ENCODE peak calls at places on chromosomes 6 and 20, in nine cellular contexts. R is right cardiac atrium; T is hypothalamus; L is K562; H is OCI-LY7; C is HuH-7; P is coronary artery; O is GM20000; K is activated naive CD4-positive, alpha-beta T cell treated with anti-CD3 and anti-CD28 coated beads for 36 hours. M is an unnamed sample.

GRCh38 chr20:36074983-36075382 is 79.6 kb upstream of the EPB41L1 start:
- DNase-seq in P (no peak), C (no peak), O (no peak), H (no peak), L (no peak), R (no peak), K (no peak), T (no peak), M (no peak)

GRCh38 chr6:118553132-118553531 is 5.0 kb downstream of the PLN start:
- DNase-seq in T (no peak), P (no peak), O (no peak), H (no peak), L (no peak), K (no peak), C (no peak), R (no peak), M (no peak)

GRCh38 chr20:8265588-8265987 is 133.5 kb downstream of the PLCB1 start:
- DNase-seq in L (no peak), O (no peak), P (no peak), T (no peak), C (no peak), R (no peak), K (no peak), H (no peak), M (no peak)

GRCh38 chr6:7730852-7731251 is 5.0 kb downstream of the BMP6 start:
- DNase-seq in H (no peak), R (no peak), C (no peak), T (no peak), O (no peak), P (no peak), K (no peak), L (no peak), M (no peak)

GRCh38 chr20:23043376-23043775 is 6.1 kb downstream of the THBD start:
- DNase-seq in C (no peak), R (no peak), L (peak; percentile 24), P (no peak), H (peak; percentile 2), K (no peak), T (no peak), O (no peak), M (no peak)

GRCh38 chr6:32741203-32741960 is at the start of gene HLA-DQA2:
- DNase-seq in P (no peak), T (no peak), O (no peak), R (no peak), H (no peak), L (no peak), C (no peak), K (no peak), M (no peak)

GRCh38 chr6:21615504-21615903 is 22.0 kb downstream of the SOX4 start:
- DNase-seq in R (no peak), L (no peak), C (no peak), H (no peak), O (no peak), K (no peak), P (no peak), T (no peak), M (peak; percentile 13)

GRCh38 chr20:57432874-57433491 is 41.8 kb downstream of the RBM38 start:
- DNase-seq in P (no peak), T (no peak), L (peak; percentile 89), C (no peak), K (peak; percentile 85), H (peak; percentile 92), R (peak; percentile 57), O (peak; percentile 92), M (peak; percentile 91)

GRCh38 chr6:164184410-164184809 is 769.9 kb downstream of the QKI start:
- DNase-seq in T (no peak), R (no peak), O (no peak), L (no peak), C (no peak), P (no peak), H (no peak), K (no peak), M (no peak)

GRCh38 chr6:133501675-133502275 is 260.6 kb downstream of the EYA4 start:
- DNase-seq in C (no peak), P (no peak), L (no peak), R (no peak), T (no peak), O (no peak), K (no peak), H (no peak), M (no peak)

GRCh38 chr6:49430866-49431265 is 32.2 kb downstream of the MMUT start:
- DNase-seq in K (no peak), H (no peak), T (no peak), L (no peak), O (no peak), R (no peak), P (no peak), C (no peak), M (no peak)

GRCh38 chr6:21931641-21932335 is 338.2 kb downstream of the SOX4 start:
- DNase-seq in T (no peak), H (no peak), C (no peak), P (no peak), L (no peak), K (no peak), O (no peak), R (no peak), M (no peak)

GRCh38 chr6:77466055-77467028 is 3.1 kb upstream of the HTR1B start:
- DNase-seq in H (no peak), O (peak; percentile 73), T (no peak), R (peak; percentile 45), L (no peak), P (no peak), C (peak; percentile 63), K (peak; percentile 59), M (peak; percentile 72)

GRCh38 chr6:117907600-117908245 is 659 bp downstream of the SLC35F1 start:
- DNase-seq in T (no peak), H (no peak), P (no peak), L (no peak), K (no peak), C (no peak), R (no peak), O (peak; percentile 49), M (no peak)

GRCh38 chr20:36852187-36852586 is 23.8 kb upstream of the TLDC2 start:
- DNase-seq in O (peak; percentile 61), P (no peak), R (peak; percentile 62), T (no peak), K (no peak), H (peak; percentile 28), L (no peak), C (no peak), M (no peak)

GRCh38 chr6:153568601-153569000 is 437.5 kb upstream of the RGS17 start:
- DNase-seq in P (no peak), C (no peak), R (no peak), L (no peak), H (no peak), O (no peak), K (no peak), T (no peak), M (no peak)

GRCh38 chr20:45821942-45822341 is 5.2 kb downstream of the TNNC2 start:
- DNase-seq in K (no peak), R (no peak), P (no peak), H (no peak), L (no peak), O (no peak), C (peak; percentile 56), T (no peak), M (no peak)

GRCh38 chr6:156175971-156176421 is 601.2 kb upstream of the ARID1B start:
- DNase-seq in L (no peak), P (no peak), R (peak; percentile 33), O (no peak), H (peak; percentile 51), C (peak; percentile 17), K (no peak), T (no peak), M (no peak)

GRCh38 chr6:153208706-153209105 is 77.6 kb upstream of the RGS17 start:
- DNase-seq in K (no peak), P (no peak), L (no peak), T (no peak), H (no peak), C (no peak), O (no peak), R (peak; percentile 8), M (no peak)

GRCh38 chr6:149383371-149383770 is 16.7 kb upstream of the SUMO4 start:
- DNase-seq in T (no peak), C (no peak), R (no peak), K (no peak), H (no peak), L (no peak), O (no peak), P (no peak), M (no peak)

GRCh38 chr6:35319346-35320030 is 21.9 kb downstream of the DEF6 start:
- DNase-seq in T (no peak), H (no peak), L (no peak), O (no peak), K (no peak), C (no peak), P (no peak), R (no peak), M (no peak)

GRCh38 chr6:57173886-57174510 is 1.9 kb downstream of the BAG2 start:
- DNase-seq in C (no peak), T (no peak), K (no peak), P (no peak), O (no peak), H (no peak), R (no peak), L (peak; percentile 75), M (peak; percentile 38)

GRCh38 chr20:50394569-50394968 is 115.6 kb upstream of the PTPN1 start:
- DNase-seq in C (no peak), H (no peak), K (no peak), R (no peak), O (no peak), L (no peak), T (no peak), P (no peak), M (peak; percentile 87)

GRCh38 chr6:150528648-150529285 is 70.9 kb upstream of the PLEKHG1 start:
- DNase-seq in O (no peak), H (no peak), P (no peak), R (peak; percentile 60), T (no peak), K (no peak), C (no peak), L (peak; percentile 3), M (peak; percentile 32)

GRCh38 chr6:121809211-121809610 is 373.8 kb downstream of the GJA1 start:
- DNase-seq in T (no peak), C (no peak), K (no peak), P (no peak), L (no peak), H (no peak), R (no peak), O (no peak), M (no peak)

GRCh38 chr20:34369265-34369664 is 6.2 kb downstream of the ITCH start:
- DNase-seq in T (no peak), P (peak; percentile 7), H (no peak), L (no peak), K (peak; percentile 30), O (no peak), R (no peak), C (no peak), M (no peak)

GRCh38 chr6:11714116-11714797 is 64.3 kb downstream of the ADTRP start:
- DNase-seq in O (peak; percentile 32), K (peak; percentile 64), R (no peak), P (no peak), T (no peak), C (no peak), H (no peak), L (no peak), M (no peak)

GRCh38 chr6:26336355-26337198 is 28.4 kb upstream of the BTN3A2 start:
- DNase-seq in P (no peak), L (peak; percentile 92), K (no peak), H (peak; percentile 75), R (no peak), C (no peak), T (no peak), O (no peak), M (peak; percentile 48)

GRCh38 chr20:37160683-37161082 is 18.4 kb upstream of the RPN2 start:
- DNase-seq in R (no peak), O (no peak), P (no peak), C (no peak), L (peak; percentile 80), T (no peak), K (no peak), H (no peak), M (no peak)

GRCh38 chr20:52060794-52061714 is 130.5 kb downstream of the ZFP64 start:
- DNase-seq in R (peak; percentile 14), H (no peak), C (peak; percentile 68), T (no peak), O (no peak), K (no peak), P (no peak), L (peak; percentile 1), M (no peak)

GRCh38 chr6:120355822-120356221 is 978.5 kb downstream of the TBC1D32 start:
- DNase-seq in P (no peak), H (no peak), T (no peak), C (no peak), K (no peak), L (no peak), O (no peak), R (no peak), M (no peak)

M was measured in Kasumi-1.